ENCODE peak calls at places on chromosome 10, in nine cellular contexts. W is stomach, D is A549, N is ovary, H is right lobe of liver, S is uterus, E is adrenal gland, R is Peyer's patch, Z is tibial nerve. Y is an unnamed sample.
A peak's percentile ranks its signal among the peaks of the same experiment; 100 is the strongest.

GRCh38 chr10:3691482-3691881 is 93.5 kb downstream of the KLF6 start:
- DNase-seq in N (no peak), R (no peak), D (no peak), H (no peak), W (no peak), E (no peak), Z (no peak), S (no peak), Y (peak; percentile 29)

GRCh38 chr10:31808258-31809218 is 120.1 kb downstream of the ARHGAP12 start:
- DNase-seq in E (peak; percentile 49), H (no peak), S (peak; percentile 43), R (no peak), Z (peak; percentile 51), W (no peak), D (no peak), N (peak; percentile 15), Y (no peak)

GRCh38 chr10:42934842-42935241 is 142.0 kb upstream of the RET start:
- DNase-seq in N (no peak), H (no peak), R (no peak), W (no peak), Z (no peak), E (no peak), D (no peak), S (no peak), Y (no peak)

GRCh38 chr10:19730071-19730470 is 86.2 kb upstream of the PLXDC2 start:
- DNase-seq in D (no peak), E (no peak), R (no peak), N (no peak), H (no peak), Z (no peak), W (no peak), S (no peak), Y (no peak)

GRCh38 chr10:132326925-132327324 is 5.1 kb upstream of the LRRC27 start:
- DNase-seq in E (no peak), D (no peak), R (peak; percentile 17), W (no peak), N (no peak), Z (no peak), H (no peak), S (no peak), Y (no peak)

GRCh38 chr10:99431190-99431549 is 746 bp upstream of the GOT1 start:
- DNase-seq in W (peak; percentile 74), E (peak; percentile 88), D (peak; percentile 30), N (peak; percentile 64), Z (peak; percentile 66), H (peak; percentile 84), R (peak; percentile 87), S (peak; percentile 68), Y (no peak)

GRCh38 chr10:25933653-25934608 is at the start of gene MYO3A:
- DNase-seq in W (no peak), S (no peak), R (no peak), H (no peak), Z (no peak), D (no peak), N (no peak), E (no peak), Y (no peak)

GRCh38 chr10:123509338-123509737 is 156.8 kb upstream of the GPR26 start:
- DNase-seq in Z (no peak), N (no peak), H (no peak), D (no peak), S (no peak), W (no peak), R (peak; percentile 18), E (no peak), Y (no peak)

GRCh38 chr10:67935223-67935622 is 50.8 kb downstream of the SIRT1 start:
- DNase-seq in S (no peak), R (no peak), W (no peak), D (no peak), N (no peak), H (no peak), Z (no peak), E (no peak), Y (no peak)

GRCh38 chr10:77875730-77876129 is 50.8 kb downstream of the DLG5 start:
- DNase-seq in R (no peak), E (no peak), N (no peak), Z (no peak), S (no peak), D (no peak), H (no peak), W (no peak), Y (no peak)

GRCh38 chr10:77874872-77875271 is 51.7 kb downstream of the DLG5 start:
- DNase-seq in R (no peak), H (no peak), Z (no peak), D (no peak), E (no peak), S (no peak), W (no peak), N (no peak), Y (no peak)

GRCh38 chr10:77872151-77872946 is 54.2 kb downstream of the DLG5 start:
- DNase-seq in D (no peak), Z (no peak), H (no peak), E (peak; percentile 92), N (peak; percentile 54), S (peak; percentile 66), R (no peak), W (no peak), Y (no peak)

GRCh38 chr10:77872947-77873557 is 53.5 kb downstream of the DLG5 start:
- DNase-seq in W (no peak), N (peak; percentile 20), S (no peak), H (no peak), Z (no peak), E (no peak), R (no peak), D (no peak), Y (no peak)

DNA sequence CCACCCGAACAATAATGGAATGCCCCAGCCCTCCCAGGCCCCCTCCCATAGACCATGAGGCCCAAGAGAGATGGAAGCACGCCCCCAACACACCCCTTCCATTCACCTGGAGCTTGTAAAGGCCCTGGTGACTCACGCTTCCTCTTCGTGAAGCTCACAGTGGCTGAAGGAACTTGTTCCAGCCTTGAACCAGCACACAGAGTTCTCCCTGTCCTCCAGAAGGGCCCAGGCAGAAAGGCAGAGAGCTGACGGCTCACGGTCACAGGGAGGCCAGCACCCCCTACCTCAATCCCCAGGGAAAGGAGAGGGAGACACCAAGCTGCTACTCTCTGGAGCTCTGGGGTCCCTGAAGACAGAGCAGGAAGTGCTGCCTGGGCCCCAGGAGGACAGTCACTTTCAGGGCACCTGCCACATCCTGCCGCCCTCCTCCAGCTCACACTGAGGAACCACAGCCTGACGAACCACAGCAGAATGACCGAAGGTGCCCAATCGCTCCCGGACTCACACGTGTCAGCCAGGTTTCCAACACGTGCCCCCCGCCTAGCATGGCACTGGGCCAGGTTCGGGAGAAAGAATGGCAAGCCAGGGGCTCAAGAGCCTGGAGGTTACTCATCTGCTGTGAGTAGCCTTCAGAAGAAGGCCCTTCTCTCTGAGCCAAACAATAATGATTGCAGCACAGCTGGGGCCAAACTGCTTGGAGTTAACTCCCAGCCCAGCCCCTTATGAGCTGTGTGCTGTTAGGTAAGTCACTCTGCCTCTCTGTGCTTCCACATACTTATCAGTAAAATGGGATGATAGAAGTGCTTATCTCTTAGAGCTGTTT is 52.8 kb downstream of the DLG5 start:
- DNase-seq in H (no peak), R (peak; percentile 81), D (peak; percentile 30), Z (no peak), S (peak; percentile 69), W (peak; percentile 50), E (peak; percentile 93), N (peak; percentile 64), Y (no peak)
- TF ChIP-seq POLR2A in H (no peak), R (peak; percentile 21), D (no peak), Z (no peak), S (no peak), W (no peak), E (peak; percentile 68), N (no peak), Y (no peak)

GRCh38 chr10:119725550-119726290 is at the start of gene INPP5F:
- DNase-seq in W (peak; percentile 99), R (peak; percentile 100), H (peak; percentile 100), Z (peak; percentile 98), S (peak; percentile 99), D (peak; percentile 98), E (peak; percentile 99), N (peak; percentile 99), Y (peak; percentile 99)
- TF ChIP-seq CTCF in W (peak; percentile 13), R (peak; percentile 40), H (no peak), Z (peak; percentile 25), S (peak; percentile 40), D (peak; percentile 24), E (peak; percentile 29), N (peak; percentile 32), Y (peak; percentile 38)

GRCh38 chr10:11175823-11176243 is 158.2 kb downstream of the CELF2 start:
- DNase-seq in Z (peak; percentile 43), E (no peak), N (no peak), S (no peak), D (no peak), R (peak; percentile 75), H (no peak), W (no peak), Y (no peak)
- TF ChIP-seq POLR2A in Z (no peak), E (no peak), N (no peak), S (no peak), D (no peak), R (no peak), H (peak; percentile 12), W (no peak), Y (no peak)

GRCh38 chr10:48744587-48744986 is 59.9 kb downstream of the WDFY4 start:
- DNase-seq in W (no peak), H (no peak), E (no peak), R (no peak), S (no peak), Z (no peak), N (no peak), D (no peak), Y (peak; percentile 17)

GRCh38 chr10:48742891-48743845 is 58.5 kb downstream of the WDFY4 start:
- DNase-seq in R (no peak), D (no peak), W (no peak), N (no peak), Z (peak; percentile 3), H (no peak), E (no peak), S (no peak), Y (peak; percentile 81)

GRCh38 chr10:48749254-48749787 is 64.6 kb downstream of the WDFY4 start:
- DNase-seq in D (no peak), W (no peak), S (no peak), E (no peak), H (no peak), N (no peak), R (no peak), Z (no peak), Y (peak; percentile 50)

GRCh38 chr10:48748573-48748972 is 63.9 kb downstream of the WDFY4 start:
- DNase-seq in R (no peak), N (no peak), S (no peak), H (no peak), Z (no peak), D (no peak), W (no peak), E (no peak), Y (peak; percentile 37)

DNA sequence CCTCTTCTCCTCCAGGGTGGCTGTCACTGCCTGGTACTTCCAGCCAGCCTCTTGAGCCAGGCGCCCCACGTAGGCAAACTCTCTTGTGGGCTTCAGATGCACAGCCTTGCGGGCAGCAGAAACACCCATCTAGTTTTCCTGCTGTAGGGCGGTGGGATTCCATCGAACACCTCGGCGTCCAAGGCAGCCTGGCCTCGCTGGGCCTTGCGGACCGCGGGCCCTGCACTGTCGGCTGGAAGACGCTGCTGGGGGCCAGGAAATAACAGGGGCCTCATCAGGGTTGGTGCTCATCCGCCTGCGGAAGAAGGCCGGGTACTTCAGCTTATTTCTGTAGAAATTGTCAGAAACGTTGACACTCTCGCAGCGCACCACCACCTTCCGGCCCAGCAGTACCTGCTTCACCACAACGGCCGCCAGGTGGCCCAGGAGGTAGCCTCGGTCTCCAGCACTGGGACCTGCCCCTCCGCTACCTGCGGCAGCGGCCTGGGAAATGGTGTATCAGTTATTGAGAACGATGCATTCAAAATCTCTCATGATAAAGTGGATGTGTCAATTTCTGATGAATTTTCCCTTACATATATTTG is 61.1 kb downstream of the WDFY4 start:
- DNase-seq in E (no peak), H (peak; percentile 24), S (no peak), W (no peak), D (no peak), Z (no peak), R (peak; percentile 37), N (no peak), Y (peak; percentile 64)
- TF ChIP-seq CTCF in E (no peak), H (no peak), S (no peak), W (no peak), D (no peak), Z (no peak), R (no peak), N (no peak), Y (no peak)